ENCODE peak calls at places on chromosome 15, in four cellular contexts. One of them, this sample, is unnamed.

GRCh38 chr15:89130194-89130593 is 41.9 kb downstream of the ABHD2 start:
- DNase-seq in sigmoid colon: no peak
- DNase-seq in astrocyte of the spinal cord: no peak
- DNase-seq in hepatocyte: no peak
- DNase-seq in this sample: no peak

GRCh38 chr15:20353966-20354883 is 187.4 kb downstream of the GOLGA6L6 start:
- DNase-seq in sigmoid colon: peak; percentile 61
- DNase-seq in astrocyte of the spinal cord: no peak
- DNase-seq in hepatocyte: peak; percentile 11
- DNase-seq in this sample: no peak

GRCh38 chr15:75231836-75232235 is 26.3 kb upstream of the GOLGA6C start:
- DNase-seq in sigmoid colon: no peak
- DNase-seq in hepatocyte: no peak
- DNase-seq in astrocyte of the spinal cord: no peak
- DNase-seq in this sample: no peak

GRCh38 chr15:75531041-75531450 is 48.1 kb downstream of the PTPN9 start:
- DNase-seq in astrocyte of the spinal cord: peak; percentile 68
- DNase-seq in sigmoid colon: peak; percentile 83
- DNase-seq in hepatocyte: no peak
- DNase-seq in this sample: peak; percentile 91

GRCh38 chr15:60062826-60063225 is 58.7 kb downstream of the FOXB1 start:
- DNase-seq in sigmoid colon: no peak
- DNase-seq in astrocyte of the spinal cord: peak; percentile 41
- DNase-seq in hepatocyte: no peak
- DNase-seq in this sample: peak; percentile 34

GRCh38 chr15:89907289-89907688 is 5.5 kb downstream of the ARPIN start:
- DNase-seq in sigmoid colon: no peak
- DNase-seq in astrocyte of the spinal cord: no peak
- DNase-seq in hepatocyte: no peak
- DNase-seq in this sample: no peak

GRCh38 chr15:49815506-49815905 is 194.7 kb downstream of the DTWD1 start:
- DNase-seq in sigmoid colon: no peak
- DNase-seq in astrocyte of the spinal cord: no peak
- DNase-seq in hepatocyte: no peak
- DNase-seq in this sample: no peak

GRCh38 chr15:97900006-97900405 is 60.5 kb upstream of the ARRDC4 start:
- DNase-seq in sigmoid colon: no peak
- DNase-seq in hepatocyte: no peak
- DNase-seq in astrocyte of the spinal cord: no peak
- DNase-seq in this sample: no peak

GRCh38 chr15:52483712-52484111 is 45.0 kb downstream of the MYO5A start:
- DNase-seq in astrocyte of the spinal cord: peak; percentile 70
- DNase-seq in hepatocyte: no peak
- DNase-seq in sigmoid colon: no peak
- DNase-seq in this sample: peak; percentile 67

GRCh38 chr15:25175033-25175788 is 220.4 kb downstream of the SNRPN start:
- DNase-seq in hepatocyte: peak; percentile 1
- DNase-seq in astrocyte of the spinal cord: no peak
- DNase-seq in sigmoid colon: no peak
- DNase-seq in this sample: no peak

GRCh38 chr15:37090543-37091175 is 9.7 kb downstream of the MEIS2 start:
- DNase-seq in astrocyte of the spinal cord: no peak
- DNase-seq in hepatocyte: no peak
- DNase-seq in sigmoid colon: no peak
- DNase-seq in this sample: no peak

GRCh38 chr15:49046113-49046883 is at the start of gene SECISBP2L:
- DNase-seq in astrocyte of the spinal cord: peak; percentile 95
- DNase-seq in sigmoid colon: peak; percentile 96
- DNase-seq in hepatocyte: peak; percentile 96
- DNase-seq in this sample: peak; percentile 96

GRCh38 chr15:42133892-42134502 is 22.4 kb downstream of the PLA2G4F start:
- DNase-seq in sigmoid colon: peak; percentile 14
- DNase-seq in hepatocyte: peak; percentile 42
- DNase-seq in astrocyte of the spinal cord: no peak
- DNase-seq in this sample: peak; percentile 47

GRCh38 chr15:22968356-22968755 is 11.8 kb downstream of the CYFIP1 start:
- DNase-seq in sigmoid colon: peak; percentile 29
- DNase-seq in astrocyte of the spinal cord: peak; percentile 94
- DNase-seq in hepatocyte: no peak
- DNase-seq in this sample: peak; percentile 93

GRCh38 chr15:51193526-51193925 is 98.8 kb upstream of the TNFAIP8L3 start:
- DNase-seq in hepatocyte: no peak
- DNase-seq in astrocyte of the spinal cord: peak; percentile 17
- DNase-seq in sigmoid colon: no peak
- DNase-seq in this sample: peak; percentile 44

GRCh38 chr15:25716414-25717102 is 146.6 kb downstream of the ATP10A start:
- DNase-seq in astrocyte of the spinal cord: no peak
- DNase-seq in hepatocyte: no peak
- DNase-seq in sigmoid colon: peak; percentile 57
- DNase-seq in this sample: no peak

GRCh38 chr15:43889072-43889471 is 62.3 kb downstream of the WDR76 start:
- DNase-seq in astrocyte of the spinal cord: no peak
- DNase-seq in sigmoid colon: no peak
- DNase-seq in hepatocyte: peak; percentile 31
- DNase-seq in this sample: no peak

GRCh38 chr15:72935521-72935920 is 116.7 kb upstream of the NEO1 start:
- DNase-seq in hepatocyte: no peak
- DNase-seq in sigmoid colon: no peak
- DNase-seq in astrocyte of the spinal cord: no peak
- DNase-seq in this sample: no peak

GRCh38 chr15:90891346-90891949 is 7.1 kb downstream of the FES start:
- DNase-seq in hepatocyte: no peak
- DNase-seq in astrocyte of the spinal cord: no peak
- DNase-seq in sigmoid colon: peak; percentile 49
- DNase-seq in this sample: no peak

GRCh38 chr15:79824321-79824720 is 72.5 kb downstream of the MTHFS start:
- DNase-seq in astrocyte of the spinal cord: no peak
- DNase-seq in sigmoid colon: no peak
- DNase-seq in hepatocyte: no peak
- DNase-seq in this sample: no peak

GRCh38 chr15:90903733-90904536 is 833 bp downstream of the MAN2A2 start:
- DNase-seq in sigmoid colon: no peak
- DNase-seq in hepatocyte: peak; percentile 54
- DNase-seq in astrocyte of the spinal cord: no peak
- DNase-seq in this sample: no peak

GRCh38 chr15:55741592-55742497 is 1.1 kb downstream of the PRTG start:
- DNase-seq in sigmoid colon: no peak
- DNase-seq in astrocyte of the spinal cord: peak; percentile 18
- DNase-seq in hepatocyte: peak; percentile 64
- DNase-seq in this sample: peak; percentile 20

GRCh38 chr15:68775671-68776476 is 44.8 kb downstream of the ANP32A start:
- DNase-seq in sigmoid colon: peak; percentile 95
- DNase-seq in astrocyte of the spinal cord: peak; percentile 53
- DNase-seq in hepatocyte: no peak
- DNase-seq in this sample: peak; percentile 87

GRCh38 chr15:63372753-63373152 is 8.9 kb downstream of the CA12 start:
- DNase-seq in astrocyte of the spinal cord: peak; percentile 78
- DNase-seq in sigmoid colon: peak; percentile 46
- DNase-seq in hepatocyte: no peak
- DNase-seq in this sample: no peak

GRCh38 chr15:83446904-83447708 is at the start of gene SH3GL3:
- DNase-seq in astrocyte of the spinal cord: peak; percentile 68
- DNase-seq in sigmoid colon: peak; percentile 91
- DNase-seq in hepatocyte: peak; percentile 90
- DNase-seq in this sample: peak; percentile 76
- TF ChIP-seq CTCF in astrocyte of the spinal cord: peak; percentile 47
- TF ChIP-seq CTCF in sigmoid colon: no peak
- TF ChIP-seq CTCF in hepatocyte: peak; percentile 68
- TF ChIP-seq CTCF in this sample: peak; percentile 35

DNA sequence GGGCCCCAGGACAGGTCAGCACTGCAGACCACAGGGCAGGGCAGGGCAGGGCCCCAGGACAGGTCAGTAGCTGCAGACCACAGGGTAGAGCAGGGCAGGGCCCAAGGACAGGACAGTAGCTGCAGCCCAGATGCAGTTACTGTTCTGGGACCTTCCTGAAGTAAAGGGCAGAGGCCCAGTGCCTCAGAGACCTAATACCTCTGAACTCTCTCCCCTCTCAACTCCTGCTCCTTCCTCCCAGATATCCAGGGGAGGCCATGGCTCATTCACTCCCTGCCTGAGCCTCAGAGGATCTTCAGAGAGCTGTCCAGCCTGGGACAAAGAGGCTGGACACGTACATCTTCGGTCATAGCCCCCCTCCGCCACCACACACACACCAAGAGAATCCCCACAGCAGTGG is 24.4 kb upstream of the BUB1B start:
- DNase-seq in hepatocyte: no peak
- DNase-seq in sigmoid colon: no peak
- DNase-seq in astrocyte of the spinal cord: no peak
- DNase-seq in this sample: no peak
- H3K4me3 ChIP-seq in hepatocyte: no peak overlapping the region
- H3K4me3 ChIP-seq in sigmoid colon: no peak overlapping the region
- H3K4me3 ChIP-seq in astrocyte of the spinal cord: no peak overlapping the region
- H3K4me3 ChIP-seq in this sample: no peak overlapping the region

GRCh38 chr15:77118787-77119410 is 48.0 kb upstream of the TSPAN3 start:
- DNase-seq in astrocyte of the spinal cord: peak; percentile 81
- DNase-seq in sigmoid colon: no peak
- DNase-seq in hepatocyte: peak; percentile 80
- DNase-seq in this sample: peak; percentile 89
- TF ChIP-seq CTCF in astrocyte of the spinal cord: peak; percentile 87
- TF ChIP-seq CTCF in sigmoid colon: peak; percentile 69
- TF ChIP-seq CTCF in hepatocyte: peak; percentile 95
- TF ChIP-seq CTCF in this sample: peak; percentile 66

DNA sequence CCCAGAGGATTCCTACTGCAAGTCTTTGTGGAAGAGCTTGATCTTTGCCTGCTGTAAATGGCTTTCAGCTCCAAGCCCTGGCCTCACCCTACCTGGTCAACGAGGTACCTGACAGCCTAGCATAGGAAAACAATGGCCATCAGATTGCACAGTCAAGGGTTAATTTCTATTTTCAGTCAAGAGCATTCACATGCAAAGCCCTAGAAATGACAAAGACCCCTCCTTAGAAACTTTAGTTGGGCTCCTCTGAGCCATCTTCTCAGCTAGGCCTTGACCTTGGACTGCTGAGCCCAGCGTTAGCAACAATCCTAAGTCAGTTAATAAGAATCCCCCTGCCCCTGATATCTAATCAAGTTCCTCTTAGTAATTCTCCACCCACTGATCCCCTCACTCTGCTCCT is 18.5 kb downstream of the MESD start:
- DNase-seq in hepatocyte: no peak
- DNase-seq in sigmoid colon: no peak
- DNase-seq in astrocyte of the spinal cord: no peak
- DNase-seq in this sample: no peak
- H3K4me3 ChIP-seq in hepatocyte: no peak overlapping the region
- H3K4me3 ChIP-seq in sigmoid colon: no peak overlapping the region
- H3K4me3 ChIP-seq in astrocyte of the spinal cord: no peak overlapping the region
- H3K4me3 ChIP-seq in this sample: no peak overlapping the region

DNA sequence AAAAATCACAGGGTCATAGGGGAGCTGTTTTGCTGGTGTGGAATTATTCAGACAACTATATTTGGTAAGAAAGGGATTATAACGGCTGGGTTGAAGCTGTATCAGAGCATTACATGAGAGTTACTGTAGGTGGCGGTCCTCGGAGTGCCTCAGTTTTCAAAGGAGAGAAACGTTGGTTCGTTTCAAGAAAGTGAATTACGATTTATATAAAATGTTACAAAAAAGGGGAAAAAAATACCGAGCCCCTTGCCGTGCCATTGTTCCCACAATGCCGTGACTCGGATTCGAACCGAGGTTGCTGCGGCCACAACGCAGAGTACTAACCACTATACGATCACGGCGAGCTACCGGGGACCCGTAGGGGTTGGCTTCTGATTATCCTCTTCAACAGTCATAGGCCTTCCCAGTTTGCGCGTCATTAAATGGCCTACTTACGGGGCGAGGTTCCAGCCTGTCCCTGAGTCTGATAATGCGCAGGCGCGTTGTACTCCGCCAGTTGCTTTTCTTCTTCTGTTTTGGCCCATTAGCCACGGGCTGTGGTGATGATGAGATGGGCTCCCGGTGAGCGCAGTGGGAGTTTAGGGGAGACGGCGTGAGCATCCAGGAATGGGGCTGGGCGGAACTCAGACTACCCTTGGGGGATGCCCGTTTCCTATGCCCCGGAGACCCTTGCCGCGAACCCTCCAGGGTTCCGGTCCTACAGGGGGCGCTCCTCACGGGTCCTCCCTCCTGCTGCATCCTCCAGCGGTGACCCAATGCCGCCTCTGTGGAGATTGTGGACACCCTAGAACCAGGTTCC is 10.8 kb upstream of the SHF start:
- DNase-seq in hepatocyte: peak; percentile 97
- DNase-seq in astrocyte of the spinal cord: peak; percentile 98
- DNase-seq in sigmoid colon: peak; percentile 99
- DNase-seq in this sample: peak; percentile 98
- TF ChIP-seq CTCF in hepatocyte: peak; percentile 80
- TF ChIP-seq CTCF in astrocyte of the spinal cord: peak; percentile 86
- TF ChIP-seq CTCF in sigmoid colon: peak; percentile 56
- TF ChIP-seq CTCF in this sample: peak; percentile 89

GRCh38 chr15:92655178-92655995 is at the start of gene FAM174B:
- DNase-seq in sigmoid colon: peak; percentile 72
- DNase-seq in hepatocyte: peak; percentile 79
- DNase-seq in astrocyte of the spinal cord: no peak
- DNase-seq in this sample: peak; percentile 39

GRCh38 chr15:92652576-92652966 is 3.0 kb downstream of the FAM174B start:
- DNase-seq in hepatocyte: no peak
- DNase-seq in sigmoid colon: no peak
- DNase-seq in astrocyte of the spinal cord: no peak
- DNase-seq in this sample: no peak

GRCh38 chr15:92653366-92653765 is 2.2 kb downstream of the FAM174B start:
- DNase-seq in hepatocyte: no peak
- DNase-seq in sigmoid colon: no peak
- DNase-seq in astrocyte of the spinal cord: no peak
- DNase-seq in this sample: no peak

GRCh38 chr15:92654662-92655061 is 913 bp downstream of the FAM174B start:
- DNase-seq in sigmoid colon: no peak
- DNase-seq in astrocyte of the spinal cord: no peak
- DNase-seq in hepatocyte: no peak
- DNase-seq in this sample: no peak

GRCh38 chr15:92653836-92654524 is 1.6 kb downstream of the FAM174B start:
- DNase-seq in astrocyte of the spinal cord: peak; percentile 29
- DNase-seq in sigmoid colon: peak; percentile 76
- DNase-seq in hepatocyte: peak; percentile 72
- DNase-seq in this sample: no peak
- H3K4me3 ChIP-seq in astrocyte of the spinal cord: no peak overlapping the region
- H3K4me3 ChIP-seq in sigmoid colon: peak overlapping the region; percentile 50
- H3K4me3 ChIP-seq in hepatocyte: no peak overlapping the region
- H3K4me3 ChIP-seq in this sample: no peak overlapping the region

GRCh38 chr15:84908564-84908963 is 24.1 kb downstream of the SLC28A1 start:
- DNase-seq in astrocyte of the spinal cord: no peak
- DNase-seq in sigmoid colon: no peak
- DNase-seq in hepatocyte: no peak
- DNase-seq in this sample: no peak

GRCh38 chr15:84907731-84908130 is 23.3 kb downstream of the SLC28A1 start:
- DNase-seq in astrocyte of the spinal cord: no peak
- DNase-seq in sigmoid colon: no peak
- DNase-seq in hepatocyte: no peak
- DNase-seq in this sample: no peak

GRCh38 chr15:84910928-84911623 is 26.6 kb downstream of the SLC28A1 start:
- DNase-seq in hepatocyte: no peak
- DNase-seq in sigmoid colon: no peak
- DNase-seq in astrocyte of the spinal cord: no peak
- DNase-seq in this sample: no peak

GRCh38 chr15:84909782-84910181 is 25.3 kb downstream of the SLC28A1 start:
- DNase-seq in sigmoid colon: no peak
- DNase-seq in astrocyte of the spinal cord: no peak
- DNase-seq in hepatocyte: no peak
- DNase-seq in this sample: no peak

GRCh38 chr15:84909029-84909428 is 24.6 kb downstream of the SLC28A1 start:
- DNase-seq in hepatocyte: no peak
- DNase-seq in sigmoid colon: no peak
- DNase-seq in astrocyte of the spinal cord: no peak
- DNase-seq in this sample: no peak
- TF ChIP-seq CTCF in hepatocyte: no peak
- TF ChIP-seq CTCF in sigmoid colon: no peak
- TF ChIP-seq CTCF in astrocyte of the spinal cord: no peak
- TF ChIP-seq CTCF in this sample: no peak

This sample was measured in cardiac fibroblast.